ENCODE peak calls at places on chromosomes 2 and 18, in seven cellular contexts. B is foreskin keratinocyte, U is body of pancreas, Y is transverse colon, W is OCI-LY7, O is psoas muscle, Q is ascending aorta. N is an unnamed sample. For H3K4me1, the result is how much of the 10 kb centered on the place peaks cover.

GRCh38 chr18:45559258-45559657 is 56.0 kb upstream of the SLC14A2 start:
- DNase-seq in B (no peak), Y (no peak), U (no peak), O (no peak), Q (no peak), W (no peak), N (no peak)

GRCh38 chr18:57975805-57976204 is 68.2 kb upstream of the NEDD4L start:
- DNase-seq in B (no peak), Y (no peak), U (no peak), W (no peak), Q (no peak), O (no peak), N (no peak)

GRCh38 chr2:128780434-128781080 is 461.9 kb upstream of the HS6ST1 start:
- DNase-seq in B (no peak), W (no peak), U (no peak), Q (no peak), O (no peak), Y (no peak), N (peak)

GRCh38 chr2:223880779-223881178 is 43.4 kb upstream of the AP1S3 start:
- DNase-seq in Q (no peak), W (no peak), B (no peak), Y (no peak), O (no peak), U (no peak), N (no peak)

GRCh38 chr18:58263055-58263732 is 219.2 kb downstream of the NEDD4L start:
- DNase-seq in Y (no peak), Q (no peak), W (no peak), O (no peak), B (peak), U (no peak), N (no peak)

GRCh38 chr2:117523267-117523666 is 291.2 kb upstream of the DDX18 start:
- DNase-seq in Q (no peak), W (no peak), O (peak), Y (peak), B (no peak), U (peak), N (no peak)

GRCh38 chr2:240966906-240967680 is 31.3 kb upstream of the SNED1 start:
- DNase-seq in O (peak), Q (no peak), Y (peak), U (peak), W (no peak), B (no peak), N (no peak)

GRCh38 chr2:121210691-121211090 is 74.3 kb downstream of the TFCP2L1 start:
- DNase-seq in U (peak), B (no peak), Q (no peak), Y (peak), O (peak), W (no peak), N (no peak)

GRCh38 chr2:129935118-129935517 is 44.3 kb upstream of the RAB6C start:
- DNase-seq in W (no peak), Y (no peak), B (peak), O (no peak), U (no peak), Q (no peak), N (no peak)

GRCh38 chr2:207617011-207617671 is 8.1 kb downstream of the METTL21A start:
- DNase-seq in W (no peak), U (no peak), O (no peak), Q (no peak), Y (no peak), B (peak), N (no peak)

GRCh38 chr18:71374294-71374693 is 1085.4 kb downstream of the SOCS6 start:
- DNase-seq in U (no peak), W (no peak), O (no peak), Y (no peak), B (no peak), Q (no peak), N (no peak)

GRCh38 chr2:128868686-128869551 is 550.3 kb upstream of the HS6ST1 start:
- DNase-seq in U (no peak), O (no peak), Q (no peak), Y (no peak), B (peak), W (no peak), N (no peak)

GRCh38 chr18:67421666-67422065 is 94.9 kb downstream of the DSEL start:
- DNase-seq in U (no peak), Y (no peak), O (no peak), W (no peak), Q (no peak), B (no peak), N (no peak)

GRCh38 chr2:194735837-194736542 is 921.0 kb upstream of the SLC39A10 start:
- DNase-seq in Q (no peak), O (no peak), Y (no peak), B (peak), W (no peak), U (no peak), N (no peak)

GRCh38 chr18:79609841-79610281 is 69.7 kb upstream of the CTDP1 start:
- DNase-seq in Y (no peak), B (no peak), W (no peak), U (peak), O (peak), Q (no peak), N (no peak)

GRCh38 chr2:152550386-152550785 is 166.9 kb downstream of the PRPF40A start:
- DNase-seq in O (no peak), Q (no peak), Y (no peak), U (peak), W (no peak), B (no peak), N (no peak)

GRCh38 chr18:35158728-35159443 is 81.9 kb upstream of the ZNF397 start:
- DNase-seq in Q (no peak), O (no peak), W (peak), B (no peak), Y (no peak), U (no peak), N (no peak)

GRCh38 chr18:50011813-50012445 is 183.0 kb downstream of the MYO5B start:
- DNase-seq in Y (no peak), B (no peak), W (no peak), O (no peak), Q (no peak), U (no peak), N (no peak)

GRCh38 chr2:15909157-15909556 is 31.2 kb upstream of the MYCN start:
- DNase-seq in B (no peak), W (no peak), U (no peak), Y (no peak), O (no peak), Q (no peak), N (no peak)

GRCh38 chr2:68206779-68207178 is 45.6 kb downstream of the PPP3R1 start:
- DNase-seq in W (no peak), Q (no peak), B (no peak), U (no peak), Y (no peak), O (no peak), N (no peak)

GRCh38 chr2:46161329-46161728 is 135.9 kb upstream of the EPAS1 start:
- DNase-seq in W (no peak), Y (no peak), B (no peak), Q (no peak), O (no peak), U (no peak), N (no peak)

GRCh38 chr2:176821350-176821749 is 391.2 kb upstream of the HNRNPA3 start:
- DNase-seq in W (no peak), U (no peak), Q (no peak), O (no peak), Y (no peak), B (no peak), N (no peak)

GRCh38 chr2:172545408-172546075 is 10.3 kb upstream of the PDK1 start:
- DNase-seq in Q (no peak), O (no peak), W (no peak), B (no peak), U (no peak), Y (no peak), N (no peak)

GRCh38 chr18:43982582-43982981 is 698.1 kb upstream of the SETBP1 start:
- DNase-seq in B (no peak), O (no peak), Q (no peak), U (no peak), W (no peak), Y (no peak), N (no peak)

GRCh38 chr18:31821452-31822171 is 60.9 kb upstream of the SLC25A52 start:
- DNase-seq in Y (no peak), Q (no peak), U (no peak), B (no peak), W (no peak), O (no peak), N (no peak)

GRCh38 chr18:22052405-22053105 is 116.8 kb upstream of the GATA6 start:
- DNase-seq in U (peak), O (no peak), Y (peak), W (no peak), B (no peak), Q (no peak), N (no peak)

GRCh38 chr18:44901283-44901682 is 220.6 kb downstream of the SETBP1 start:
- DNase-seq in W (no peak), U (no peak), Q (no peak), B (no peak), Y (no peak), O (no peak), N (no peak)

GRCh38 chr2:239393941-239394340 is 6.9 kb downstream of the HDAC4 start:
- DNase-seq in U (no peak), Y (no peak), B (no peak), O (no peak), W (no peak), Q (no peak), N (no peak)

GRCh38 chr18:22198163-22198562 is 28.8 kb downstream of the GATA6 start:
- DNase-seq in U (no peak), O (no peak), Q (no peak), Y (no peak), W (no peak), B (no peak), N (no peak)

GRCh38 chr18:9066817-9067306 is 35.6 kb upstream of the NDUFV2 start:
- DNase-seq in B (no peak), U (no peak), Q (no peak), Y (peak), W (peak), O (no peak), N (no peak)

GRCh38 chr2:139293992-139294548 is 513.9 kb upstream of the NXPH2 start:
- DNase-seq in Q (no peak), W (no peak), O (no peak), Y (no peak), U (no peak), B (no peak), N (no peak)

GRCh38 chr18:65175681-65176080 is 575.1 kb upstream of the CDH7 start:
- DNase-seq in U (no peak), Q (no peak), B (no peak), Y (no peak), W (no peak), O (no peak), N (no peak)

GRCh38 chr2:233846387-233847247 is 7.7 kb downstream of the HJURP start:
- DNase-seq in Q (no peak), O (no peak), U (no peak), B (no peak), W (no peak), Y (no peak), N (no peak)

GRCh38 chr2:188308483-188308882 is 16.8 kb downstream of the GULP1 start:
- DNase-seq in Y (no peak), W (no peak), U (no peak), O (no peak), B (no peak), Q (no peak), N (no peak)

GRCh38 chr2:188307850-188308283 is 16.2 kb downstream of the GULP1 start:
- DNase-seq in B (no peak), W (no peak), Q (no peak), O (no peak), Y (no peak), U (no peak), N (no peak)

GRCh38 chr2:188305271-188305670 is 13.6 kb downstream of the GULP1 start:
- DNase-seq in Y (no peak), O (no peak), B (no peak), W (no peak), Q (no peak), U (no peak), N (no peak)

GRCh38 chr2:188306271-188306670 is 14.6 kb downstream of the GULP1 start:
- DNase-seq in B (no peak), U (no peak), Q (no peak), W (no peak), O (no peak), Y (no peak), N (no peak)

DNA sequence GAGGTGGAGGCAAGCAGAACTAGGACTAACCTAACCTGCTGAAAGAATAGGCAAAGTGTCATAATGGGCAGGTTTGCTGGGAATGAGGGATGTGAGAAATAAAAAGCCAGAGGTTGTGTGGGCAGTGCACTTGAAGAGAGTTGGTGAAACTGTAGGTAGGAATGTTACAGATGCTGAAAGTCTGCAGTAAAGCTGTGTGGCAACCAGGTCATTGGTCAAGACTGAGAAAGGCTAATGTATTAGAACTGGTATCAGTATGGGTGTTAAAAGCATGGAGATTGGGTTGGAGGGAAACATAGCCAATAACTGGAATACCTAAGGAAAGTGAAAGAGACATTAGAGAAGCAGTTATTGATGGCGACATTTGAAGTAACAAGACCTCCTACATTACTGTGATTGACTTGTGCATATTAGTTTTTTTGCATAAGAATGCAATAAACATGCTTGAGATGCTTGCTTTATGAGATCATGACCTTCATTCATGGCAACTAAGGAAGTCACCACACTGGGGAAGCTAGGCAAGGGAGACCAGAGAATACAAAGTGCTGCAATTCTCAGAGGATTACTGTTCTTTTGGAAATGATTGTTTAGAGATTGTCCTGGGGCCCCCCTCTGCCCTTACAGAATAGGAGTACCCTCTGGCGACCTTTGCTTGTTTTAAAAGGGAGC is 11.8 kb downstream of the GULP1 start:
- DNase-seq in B (no peak), O (no peak), Y (no peak), W (no peak), U (no peak), Q (no peak), N (no peak)
- H3K4me1 ChIP-seq in B (under half), O (under half), Y (under half), W (under half), U (under half), Q (under half), N (under half)

GRCh38 chr2:60515751-60516226 is 37.7 kb downstream of the BCL11A start:
- DNase-seq in Q (no peak), Y (no peak), O (no peak), B (no peak), W (no peak), U (no peak), N (peak)
- H3K4me1 ChIP-seq in Q (under half), Y (half or more), O (under half), B (under half), W (under half), U (under half), N (under half)

DNA sequence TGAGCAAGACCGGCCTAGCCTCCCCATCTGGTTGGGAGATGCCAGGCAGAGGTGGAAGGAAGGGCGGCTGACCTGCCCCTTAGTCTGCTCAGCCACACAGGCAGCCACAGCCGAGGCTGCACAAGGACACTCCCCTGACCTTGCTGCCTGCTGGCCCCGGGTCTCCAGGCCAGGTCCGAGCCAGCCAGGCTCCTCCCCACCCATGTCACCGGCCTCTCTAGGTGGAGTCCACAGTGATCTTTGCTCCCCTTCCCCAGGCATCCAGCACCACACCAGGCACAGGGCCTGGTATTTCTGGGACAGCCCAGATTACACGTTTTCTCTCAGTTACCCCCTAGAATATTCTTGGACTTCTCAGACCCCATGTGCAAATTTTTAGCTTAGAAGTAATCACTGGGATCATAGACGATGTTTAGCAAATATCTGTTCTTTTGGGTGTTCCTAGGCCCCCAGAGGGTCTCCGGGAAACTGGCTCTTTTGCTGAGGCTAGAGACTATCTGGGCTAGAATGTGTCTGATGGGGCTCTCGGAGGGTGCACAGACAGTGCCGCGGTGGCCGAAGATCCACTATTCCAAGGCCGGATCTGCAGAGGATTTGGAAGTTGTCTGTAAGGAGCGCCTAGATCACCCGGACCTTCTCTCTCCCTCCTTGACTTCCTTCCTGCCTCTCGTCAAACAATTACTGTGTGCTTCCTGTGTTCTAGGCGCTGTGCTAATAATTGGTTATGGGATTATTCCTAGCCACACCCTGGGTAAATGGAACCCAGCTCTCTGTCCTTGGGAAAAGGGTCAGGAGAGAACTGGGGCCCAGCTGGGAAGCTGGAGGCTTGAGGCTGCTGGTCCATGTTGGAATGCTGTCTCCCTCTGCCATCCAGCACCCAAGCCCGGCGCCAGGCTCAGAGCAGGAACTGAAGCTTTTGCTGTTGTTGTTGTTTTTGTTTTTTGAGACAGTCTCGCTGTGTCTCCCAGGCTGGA is 46.9 kb downstream of the ODC1 start:
- DNase-seq in B (no peak), W (no peak), Y (peak), U (no peak), O (no peak), Q (no peak), N (no peak)
- H3K4me1 ChIP-seq in B (under half), W (under half), Y (under half), U (under half), O (under half), Q (under half), N (under half)

DNA sequence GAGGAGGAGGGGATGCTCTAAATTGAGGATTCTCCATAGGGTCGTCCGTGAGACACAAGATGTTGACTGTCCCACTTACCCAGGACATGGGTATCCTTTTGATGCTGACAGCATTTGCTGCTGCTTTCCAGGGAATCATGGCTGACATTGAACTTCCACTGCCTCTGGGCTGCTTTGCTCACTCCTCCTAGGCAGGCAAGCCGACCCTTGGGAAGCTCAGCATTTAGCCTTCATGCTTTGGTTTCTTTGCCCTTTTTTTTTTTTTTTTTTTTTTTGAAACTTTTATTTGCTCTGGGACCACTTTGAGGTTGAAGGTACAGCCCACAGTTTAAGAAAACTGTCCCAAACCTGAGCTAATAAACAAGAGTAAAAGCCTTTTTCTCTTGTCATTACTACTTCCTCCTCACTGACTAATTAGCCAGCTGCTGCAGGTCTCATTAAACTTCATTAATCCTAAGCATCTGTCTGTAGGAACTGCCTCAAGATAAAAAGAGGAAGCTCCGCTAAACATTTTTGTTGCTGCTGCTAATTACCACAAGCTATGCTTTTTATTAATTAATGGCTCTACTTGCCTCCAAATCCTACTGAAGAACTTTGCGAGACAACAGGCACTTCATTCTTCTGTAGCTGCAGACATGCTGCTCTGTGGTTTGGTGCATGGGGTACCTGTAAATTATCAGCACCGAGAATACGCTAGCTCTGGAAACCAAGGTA is 125.4 kb downstream of the SPTBN1 start:
- DNase-seq in U (no peak), O (no peak), W (peak), B (no peak), Y (no peak), Q (no peak), N (no peak)
- H3K4me1 ChIP-seq in U (half or more), O (half or more), W (half or more), B (under half), Y (half or more), Q (under half), N (half or more)

DNA sequence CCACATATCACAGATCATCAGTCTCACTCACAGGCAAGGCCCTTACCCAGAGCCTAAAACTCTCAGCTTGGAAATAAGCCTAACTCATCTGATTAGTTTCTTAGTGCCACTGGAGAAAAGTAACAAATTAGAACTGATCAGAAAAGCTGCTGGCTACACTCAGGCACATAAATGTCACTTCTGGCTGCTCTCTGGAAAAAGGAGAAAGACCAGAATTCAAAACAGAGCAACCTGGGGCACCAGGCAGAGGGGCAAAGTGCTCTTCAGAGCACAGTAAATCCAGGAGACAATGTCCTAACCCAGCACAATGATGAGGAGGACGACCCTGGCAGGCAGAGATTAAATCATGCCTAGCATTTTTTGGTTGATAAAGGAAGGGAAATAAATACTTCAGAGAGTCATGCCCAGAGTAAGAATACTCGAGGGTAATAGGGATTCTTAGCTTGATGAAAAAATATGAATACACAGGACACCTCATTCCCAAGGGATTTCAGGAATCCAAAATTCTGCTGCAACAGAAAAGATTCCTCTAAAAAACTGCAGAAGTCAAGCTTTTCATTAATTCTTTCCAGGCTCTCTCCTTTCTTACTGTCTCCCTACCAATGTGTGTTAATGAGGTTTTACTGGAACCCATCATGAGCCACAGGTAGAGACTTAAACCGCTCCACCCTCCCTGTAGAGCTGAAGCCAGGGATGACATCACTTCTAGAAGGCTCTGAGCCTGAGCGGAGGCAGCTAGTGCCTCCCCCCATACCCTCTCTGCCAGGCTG is 3.6 kb downstream of the SDC1 start:
- DNase-seq in Y (no peak), Q (no peak), O (no peak), W (no peak), B (no peak), U (no peak), N (no peak)
- H3K4me1 ChIP-seq in Y (under half), Q (under half), O (under half), W (under half), B (half or more), U (under half), N (half or more)

N was measured in vagina.